ENCODE peak calls at places on chromosomes 6 and 20, in six cellular contexts. P is CD4-positive, alpha-beta T cell; R is epithelial cell of esophagus; X is left ventricle myocardium inferior; G is neural crest cell; B is AG10803. C is an unnamed sample.

GRCh38 chr6:10589429-10589727 is 68.2 kb downstream of the GCNT2 start:
- DNase-seq in P (no peak), R (no peak), X (no peak), G (no peak), B (no peak), C (no peak)

GRCh38 chr6:28769626-28770402 is 154.0 kb downstream of the TRIM27 start:
- DNase-seq in P (no peak), R (peak), X (no peak), G (no peak), B (peak), C (no peak)

GRCh38 chr6:30397697-30398096 is 52.7 kb downstream of the RPP21 start:
- DNase-seq in P (no peak), R (no peak), X (no peak), G (no peak), B (no peak), C (no peak)

GRCh38 chr6:160027931-160028330 is 59.0 kb downstream of the IGF2R start:
- DNase-seq in P (no peak), R (no peak), X (no peak), G (no peak), B (no peak), C (no peak)

GRCh38 chr20:32206383-32207210 is 946 bp downstream of the PLAGL2 start:
- DNase-seq in P (no peak), R (no peak), X (no peak), G (no peak), B (no peak), C (no peak)

GRCh38 chr6:37077459-37078296 is 72.2 kb downstream of the FGD2 start:
- DNase-seq in P (no peak), R (peak), X (peak), G (peak), B (peak), C (no peak)

GRCh38 chr6:149560736-149561135 is 5.4 kb upstream of the GINM1 start:
- DNase-seq in P (no peak), R (peak), X (no peak), G (no peak), B (no peak), C (no peak)

GRCh38 chr6:40410792-40411191 is 176.4 kb downstream of the LRFN2 start:
- DNase-seq in P (no peak), R (no peak), X (no peak), G (no peak), B (no peak), C (no peak)

GRCh38 chr20:37777556-37777955 is 83.7 kb downstream of the CTNNBL1 start:
- DNase-seq in P (no peak), R (no peak), X (no peak), G (no peak), B (peak), C (no peak)

GRCh38 chr6:113742342-113742741 is 114.8 kb upstream of the MARCKS start:
- DNase-seq in P (no peak), R (no peak), X (no peak), G (no peak), B (no peak), C (no peak)

GRCh38 chr6:13678255-13678983 is 33.2 kb downstream of the RANBP9 start:
- DNase-seq in P (no peak), R (no peak), X (no peak), G (no peak), B (no peak), C (no peak)

GRCh38 chr20:62246872-62247652 is 8.7 kb downstream of the OSBPL2 start:
- DNase-seq in P (no peak), R (no peak), X (peak), G (no peak), B (no peak), C (no peak)

GRCh38 chr6:20334961-20335360 is 66.7 kb upstream of the E2F3 start:
- DNase-seq in P (no peak), R (no peak), X (no peak), G (no peak), B (no peak), C (no peak)

GRCh38 chr6:53041356-53041755 is 23.8 kb upstream of the FBXO9 start:
- DNase-seq in P (no peak), R (no peak), X (no peak), G (no peak), B (peak), C (no peak)

GRCh38 chr20:5100684-5101347 is 18.9 kb downstream of the PCNA start:
- DNase-seq in P (peak), R (peak), X (peak), G (peak), B (peak), C (peak)

GRCh38 chr20:38094373-38094775 is 60.8 kb downstream of the RPRD1B start:
- DNase-seq in P (no peak), R (peak), X (peak), G (no peak), B (peak), C (peak)

GRCh38 chr20:44730441-44730840 is 15.2 kb upstream of the KCNK15 start:
- DNase-seq in P (no peak), R (peak), X (peak), G (no peak), B (peak), C (no peak)

GRCh38 chr20:23880426-23880825 is 878 bp upstream of the CST5 start:
- DNase-seq in P (no peak), R (no peak), X (no peak), G (no peak), B (peak), C (no peak)

GRCh38 chr20:51432251-51432784 is 110.2 kb downstream of the NFATC2 start:
- DNase-seq in P (no peak), R (no peak), X (no peak), G (no peak), B (no peak), C (no peak)

GRCh38 chr6:15606347-15606746 is 56.5 kb downstream of the DTNBP1 start:
- DNase-seq in P (no peak), R (no peak), X (no peak), G (no peak), B (no peak), C (no peak)

GRCh38 chr6:168527451-168528210 is 86.6 kb downstream of the SMOC2 start:
- DNase-seq in P (no peak), R (no peak), X (no peak), G (no peak), B (no peak), C (no peak)

GRCh38 chr20:6519556-6519955 is 247.9 kb upstream of the BMP2 start:
- DNase-seq in P (no peak), R (peak), X (no peak), G (no peak), B (peak), C (no peak)

GRCh38 chr6:40877362-40877761 is 161.7 kb downstream of the UNC5CL start:
- DNase-seq in P (no peak), R (peak), X (no peak), G (no peak), B (no peak), C (no peak)

GRCh38 chr6:104860221-104860620 is 502 bp upstream of the HACE1 start:
- DNase-seq in P (no peak), R (peak), X (no peak), G (no peak), B (no peak), C (no peak)

GRCh38 chr6:1665214-1665613 is 55.5 kb downstream of the FOXC1 start:
- DNase-seq in P (no peak), R (no peak), X (no peak), G (no peak), B (no peak), C (peak)

GRCh38 chr6:71419954-71420692 is 131.5 kb downstream of the OGFRL1 start:
- DNase-seq in P (no peak), R (peak), X (peak), G (no peak), B (peak), C (peak)

GRCh38 chr20:35286077-35286898 is 1.7 kb upstream of the EIF6 start:
- DNase-seq in P (no peak), R (no peak), X (no peak), G (no peak), B (no peak), C (no peak)

GRCh38 chr6:18473765-18474164 is 86.6 kb downstream of the RNF144B start:
- DNase-seq in P (no peak), R (no peak), X (no peak), G (no peak), B (no peak), C (peak)

GRCh38 chr6:21468487-21468886 is 125.1 kb upstream of the SOX4 start:
- DNase-seq in P (no peak), R (no peak), X (no peak), G (no peak), B (no peak), C (no peak)

GRCh38 chr20:5205348-5206210 is 78.8 kb downstream of the CDS2 start:
- DNase-seq in P (peak), R (peak), X (peak), G (peak), B (peak), C (peak)

GRCh38 chr6:127968394-127968793 is 67.5 kb upstream of the THEMIS start:
- DNase-seq in P (no peak), R (no peak), X (no peak), G (no peak), B (no peak), C (no peak)
- TF ChIP-seq CTCF in P (no peak), R (no peak), X (no peak), G (peak), B (peak), C (no peak)

GRCh38 chr6:4957521-4958231 is 46.2 kb downstream of the RPP40 start:
- DNase-seq in P (no peak), R (no peak), X (no peak), G (no peak), B (no peak), C (no peak)
- TF ChIP-seq CTCF in P (no peak), R (peak), X (peak), G (peak), B (peak), C (no peak)

DNA sequence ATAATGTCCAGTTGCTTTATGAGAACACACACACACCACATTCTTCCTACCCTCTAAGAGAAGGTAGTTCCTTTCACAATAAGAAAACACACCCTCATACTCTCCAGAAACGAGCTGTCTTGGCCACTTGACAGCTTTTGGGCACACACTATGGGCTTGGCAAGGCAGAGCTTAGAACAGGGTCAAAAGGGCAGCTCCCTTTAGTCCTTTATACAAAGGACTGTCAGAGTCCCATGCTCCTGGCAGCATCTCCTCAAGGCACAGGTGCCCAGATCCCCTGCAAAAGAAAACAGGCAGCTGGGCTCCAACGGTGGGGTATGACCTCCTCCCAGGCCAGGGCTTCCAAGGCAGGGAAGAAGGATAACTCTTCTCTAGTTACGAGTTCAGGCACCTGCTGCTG is 4.9 kb upstream of the LYRM2 start:
- DNase-seq in P (no peak), R (no peak), X (no peak), G (no peak), B (no peak), C (no peak)
- TF ChIP-seq CTCF in P (no peak), R (no peak), X (no peak), G (no peak), B (no peak), C (no peak)

GRCh38 chr6:22470454-22471368 is 98.7 kb upstream of the HDGFL1 start:
- DNase-seq in P (no peak), R (peak), X (peak), G (no peak), B (peak), C (no peak)
- TF ChIP-seq CTCF in P (no peak), R (peak), X (peak), G (peak), B (no peak), C (no peak)

GRCh38 chr20:46348972-46349741 is 40.9 kb upstream of the CDH22 start:
- DNase-seq in P (peak), R (peak), X (peak), G (peak), B (peak), C (peak)

GRCh38 chr20:46349742-46350056 is 41.4 kb upstream of the CDH22 start:
- DNase-seq in P (no peak), R (no peak), X (no peak), G (no peak), B (no peak), C (peak)

GRCh38 chr20:46346770-46347169 is 38.5 kb upstream of the CDH22 start:
- DNase-seq in P (no peak), R (no peak), X (no peak), G (no peak), B (no peak), C (no peak)

GRCh38 chr20:46347831-46348230 is 39.5 kb upstream of the CDH22 start:
- DNase-seq in P (no peak), R (no peak), X (no peak), G (no peak), B (no peak), C (no peak)

GRCh38 chr20:46348231-46348803 is 40.0 kb upstream of the CDH22 start:
- DNase-seq in P (no peak), R (no peak), X (no peak), G (peak), B (peak), C (no peak)
- TF ChIP-seq CTCF in P (no peak), R (no peak), X (no peak), G (no peak), B (peak), C (no peak)

GRCh38 chr20:58026361-58026760 is 202.1 kb downstream of the ANKRD60 start:
- DNase-seq in P (no peak), R (no peak), X (no peak), G (no peak), B (no peak), C (no peak)

GRCh38 chr20:58023781-58024180 is 204.7 kb downstream of the ANKRD60 start:
- DNase-seq in P (no peak), R (no peak), X (no peak), G (no peak), B (no peak), C (no peak)

GRCh38 chr20:58024241-58024721 is 204.2 kb downstream of the ANKRD60 start:
- DNase-seq in P (no peak), R (no peak), X (no peak), G (no peak), B (no peak), C (no peak)

GRCh38 chr20:58025233-58025632 is 203.2 kb downstream of the ANKRD60 start:
- DNase-seq in P (no peak), R (no peak), X (peak), G (no peak), B (no peak), C (no peak)

DNA sequence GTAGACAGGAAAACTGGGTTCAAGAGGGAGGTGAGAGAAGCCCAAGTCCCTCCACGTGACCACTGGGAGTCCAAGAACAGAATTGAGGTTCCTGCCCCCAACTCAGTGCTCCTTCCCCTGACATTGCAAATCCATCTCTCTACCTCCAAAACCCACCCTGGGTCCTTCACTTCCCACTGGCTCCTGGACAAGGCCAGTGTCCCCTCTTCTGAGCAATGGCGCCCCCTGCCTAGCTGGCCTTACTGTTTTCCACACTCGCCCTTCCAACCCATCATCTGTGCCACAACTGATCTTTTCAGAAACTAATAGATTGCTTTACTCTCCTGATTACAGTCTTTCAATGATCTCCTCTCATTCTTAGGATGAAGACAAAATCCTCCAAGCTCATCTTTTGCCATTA is 200.3 kb downstream of the ANKRD60 start:
- DNase-seq in P (no peak), R (no peak), X (no peak), G (no peak), B (no peak), C (no peak)
- TF ChIP-seq CTCF in P (no peak), R (no peak), X (peak), G (no peak), B (no peak), C (no peak)

DNA sequence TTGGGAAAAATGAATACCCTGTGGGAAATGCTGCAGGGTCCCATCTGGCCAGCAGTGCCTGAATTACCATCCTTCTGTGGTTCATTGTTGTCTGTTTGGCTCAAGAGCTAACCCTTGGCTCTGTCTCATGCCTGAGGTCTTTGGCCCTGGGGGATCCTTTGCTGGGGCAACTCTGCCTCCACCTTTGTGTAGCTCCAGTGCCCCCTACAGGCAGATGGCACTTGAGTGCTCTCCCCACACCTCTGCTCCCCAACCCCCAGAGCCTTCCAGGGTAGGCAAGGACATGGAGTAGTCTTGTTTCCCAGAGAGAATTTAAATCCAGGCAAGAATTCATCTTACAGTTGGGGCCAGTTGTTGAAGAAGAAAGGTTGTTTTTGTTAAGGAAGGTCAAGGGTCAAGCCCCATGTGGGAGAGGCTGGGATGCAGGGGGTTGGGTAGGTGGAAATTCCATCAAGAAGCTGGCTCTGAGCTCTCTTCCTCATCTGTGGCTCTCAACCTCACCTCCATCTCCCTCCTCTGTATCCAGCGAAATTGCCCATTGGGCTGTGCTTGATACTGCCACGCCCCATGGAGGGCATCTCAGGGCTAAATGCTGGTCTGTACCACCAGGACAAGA is 44.2 kb downstream of the ZNF831 start:
- DNase-seq in P (peak), R (peak), X (peak), G (peak), B (peak), C (peak)
- TF ChIP-seq CTCF in P (peak), R (peak), X (peak), G (peak), B (peak), C (peak)

GRCh38 chr6:111256646-111257045 is 169.3 kb downstream of the SLC16A10 start:
- DNase-seq in P (no peak), R (no peak), X (no peak), G (no peak), B (no peak), C (no peak)
- TF ChIP-seq CTCF in P (no peak), R (peak), X (peak), G (peak), B (no peak), C (peak)